ENCODE peak calls at places on chromosome X, in five cellular contexts. One of them, this sample, is unnamed.

GRCh38 chrX:23271011-23271410 is 63.6 kb upstream of the PTCHD1 start:
- DNase-seq in trophoblast cell: no peak
- DNase-seq in SK-N-SH: no peak
- DNase-seq in GM23248: no peak
- DNase-seq in fibroblast of lung: no peak
- DNase-seq in this sample: no peak

GRCh38 chrX:63275127-63275526 is 76.0 kb downstream of the SPIN4 start:
- DNase-seq in trophoblast cell: peak
- DNase-seq in SK-N-SH: peak
- DNase-seq in GM23248: peak
- DNase-seq in fibroblast of lung: no peak
- DNase-seq in this sample: peak

GRCh38 chrX:123976671-123977316 is 15.3 kb downstream of the STAG2 start:
- DNase-seq in trophoblast cell: no peak
- DNase-seq in SK-N-SH: peak
- DNase-seq in GM23248: peak
- DNase-seq in fibroblast of lung: peak
- DNase-seq in this sample: peak

GRCh38 chrX:51837926-51838325 is 55.5 kb upstream of the MAGED1 start:
- DNase-seq in trophoblast cell: no peak
- DNase-seq in SK-N-SH: peak
- DNase-seq in GM23248: peak
- DNase-seq in fibroblast of lung: peak
- DNase-seq in this sample: no peak

GRCh38 chrX:76453737-76454406 is 26.4 kb downstream of the MAGEE1 start:
- DNase-seq in trophoblast cell: no peak
- DNase-seq in SK-N-SH: no peak
- DNase-seq in GM23248: no peak
- DNase-seq in fibroblast of lung: no peak
- DNase-seq in this sample: peak

GRCh38 chrX:71671043-71671829 is 3.9 kb downstream of the LOC101059915 start:
- DNase-seq in trophoblast cell: no peak
- DNase-seq in SK-N-SH: no peak
- DNase-seq in GM23248: no peak
- DNase-seq in fibroblast of lung: no peak
- DNase-seq in this sample: no peak

GRCh38 chrX:109714340-109714958 is 18.6 kb downstream of the ACSL4 start:
- DNase-seq in trophoblast cell: peak
- DNase-seq in SK-N-SH: no peak
- DNase-seq in GM23248: peak
- DNase-seq in fibroblast of lung: peak
- DNase-seq in this sample: no peak

GRCh38 chrX:136646602-136647239 is 1.2 kb upstream of the CD40LG start:
- DNase-seq in trophoblast cell: no peak
- DNase-seq in SK-N-SH: no peak
- DNase-seq in GM23248: no peak
- DNase-seq in fibroblast of lung: no peak
- DNase-seq in this sample: no peak

GRCh38 chrX:10971176-10971575 is 140.0 kb upstream of the HCCS start:
- DNase-seq in trophoblast cell: no peak
- DNase-seq in SK-N-SH: no peak
- DNase-seq in GM23248: no peak
- DNase-seq in fibroblast of lung: peak
- DNase-seq in this sample: no peak

GRCh38 chrX:105820247-105820646 is 2.1 kb upstream of the NRK start:
- DNase-seq in trophoblast cell: no peak
- DNase-seq in SK-N-SH: no peak
- DNase-seq in GM23248: no peak
- DNase-seq in fibroblast of lung: no peak
- DNase-seq in this sample: peak

GRCh38 chrX:7024850-7025249 is 122.7 kb upstream of the STS start:
- DNase-seq in trophoblast cell: no peak
- DNase-seq in SK-N-SH: no peak
- DNase-seq in GM23248: no peak
- DNase-seq in fibroblast of lung: no peak
- DNase-seq in this sample: no peak

GRCh38 chrX:33339219-33339618 is 127.9 kb upstream of the DMD start:
- DNase-seq in trophoblast cell: no peak
- DNase-seq in SK-N-SH: no peak
- DNase-seq in GM23248: no peak
- DNase-seq in fibroblast of lung: peak
- DNase-seq in this sample: peak

GRCh38 chrX:9071031-9071650 is 37.2 kb upstream of the FAM9B start:
- DNase-seq in trophoblast cell: no peak
- DNase-seq in SK-N-SH: no peak
- DNase-seq in GM23248: peak
- DNase-seq in fibroblast of lung: no peak
- DNase-seq in this sample: no peak

GRCh38 chrX:132704769-132705168 is 215.9 kb upstream of the MBNL3 start:
- DNase-seq in trophoblast cell: no peak
- DNase-seq in SK-N-SH: no peak
- DNase-seq in GM23248: no peak
- DNase-seq in fibroblast of lung: no peak
- DNase-seq in this sample: peak

GRCh38 chrX:71144651-71145050 is at the start of gene NLGN3:
- DNase-seq in trophoblast cell: no peak
- DNase-seq in SK-N-SH: peak
- DNase-seq in GM23248: peak
- DNase-seq in fibroblast of lung: peak
- DNase-seq in this sample: peak

GRCh38 chrX:3384330-3384729 is 37.9 kb upstream of the MXRA5 start:
- DNase-seq in trophoblast cell: no peak
- DNase-seq in SK-N-SH: no peak
- DNase-seq in GM23248: peak
- DNase-seq in fibroblast of lung: no peak
- DNase-seq in this sample: peak

GRCh38 chrX:19064175-19064574 is 58.1 kb downstream of the ADGRG2 start:
- DNase-seq in trophoblast cell: no peak
- DNase-seq in SK-N-SH: no peak
- DNase-seq in GM23248: no peak
- DNase-seq in fibroblast of lung: peak
- DNase-seq in this sample: peak

GRCh38 chrX:154444001-154444754 is at the start of gene FAM50A:
- DNase-seq in trophoblast cell: peak
- DNase-seq in SK-N-SH: peak
- DNase-seq in GM23248: peak
- DNase-seq in fibroblast of lung: peak
- DNase-seq in this sample: peak

GRCh38 chrX:152842772-152843338 is 12.0 kb downstream of the NSDHL start:
- DNase-seq in trophoblast cell: no peak
- DNase-seq in SK-N-SH: no peak
- DNase-seq in GM23248: no peak
- DNase-seq in fibroblast of lung: no peak
- DNase-seq in this sample: no peak

GRCh38 chrX:107678957-107679740 is 50.8 kb downstream of the PRPS1 start:
- DNase-seq in trophoblast cell: no peak
- DNase-seq in SK-N-SH: no peak
- DNase-seq in GM23248: peak
- DNase-seq in fibroblast of lung: peak
- DNase-seq in this sample: no peak

GRCh38 chrX:154412468-154412867 is 1.1 kb downstream of the TAFAZZIN start:
- DNase-seq in trophoblast cell: no peak
- DNase-seq in SK-N-SH: peak
- DNase-seq in GM23248: peak
- DNase-seq in fibroblast of lung: no peak
- DNase-seq in this sample: no peak

GRCh38 chrX:11499076-11500044 is 166.4 kb downstream of the ARHGAP6 start:
- DNase-seq in trophoblast cell: no peak
- DNase-seq in SK-N-SH: no peak
- DNase-seq in GM23248: peak
- DNase-seq in fibroblast of lung: peak
- DNase-seq in this sample: no peak

GRCh38 chrX:100931925-100932285 is 3.2 kb upstream of the XKRX start:
- DNase-seq in trophoblast cell: no peak
- DNase-seq in SK-N-SH: no peak
- DNase-seq in GM23248: no peak
- DNase-seq in fibroblast of lung: no peak
- DNase-seq in this sample: no peak

GRCh38 chrX:72003811-72004750 is 93.4 kb downstream of the NHSL2 start:
- DNase-seq in trophoblast cell: no peak
- DNase-seq in SK-N-SH: peak
- DNase-seq in GM23248: peak
- DNase-seq in fibroblast of lung: no peak
- DNase-seq in this sample: peak

GRCh38 chrX:136171420-136171819 is 24.1 kb downstream of the FHL1 start:
- DNase-seq in trophoblast cell: no peak
- DNase-seq in SK-N-SH: no peak
- DNase-seq in GM23248: no peak
- DNase-seq in fibroblast of lung: no peak
- DNase-seq in this sample: peak

GRCh38 chrX:73262991-73263390 is 48.3 kb upstream of the NAP1L2 start:
- DNase-seq in trophoblast cell: no peak
- DNase-seq in SK-N-SH: peak
- DNase-seq in GM23248: peak
- DNase-seq in fibroblast of lung: no peak
- DNase-seq in this sample: peak

DNA sequence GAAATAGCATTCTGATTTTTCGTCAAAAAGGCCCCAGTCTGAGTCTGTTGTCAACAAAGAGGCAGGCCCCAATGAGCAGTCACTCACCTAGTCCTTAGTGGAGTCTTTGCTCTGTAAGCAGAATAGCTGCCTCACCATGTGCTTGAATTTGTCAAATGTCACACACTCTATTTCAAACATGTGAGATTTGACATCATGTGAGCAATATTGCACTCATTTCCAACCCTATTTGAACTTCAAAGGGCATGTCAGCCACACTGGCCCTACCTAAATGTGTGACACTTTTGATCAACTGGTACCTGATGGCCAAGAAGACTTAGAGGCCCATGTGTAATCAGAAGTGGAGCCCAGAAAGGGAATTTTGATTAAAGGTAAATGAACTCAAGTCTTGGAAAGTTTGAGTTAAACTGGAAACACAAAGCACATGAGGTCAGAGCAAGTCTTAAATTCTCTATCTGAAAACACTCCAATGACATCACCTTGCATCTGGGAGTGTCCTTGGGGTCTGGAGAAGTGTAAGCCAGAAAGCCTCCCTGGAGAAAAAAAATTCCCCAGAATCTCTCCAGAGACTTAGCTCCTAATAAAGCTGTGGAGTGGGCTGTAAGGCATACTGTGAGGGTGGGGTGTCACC is 59.5 kb upstream of the PLAC1 start:
- DNase-seq in trophoblast cell: no peak
- DNase-seq in SK-N-SH: no peak
- DNase-seq in GM23248: peak
- DNase-seq in fibroblast of lung: no peak
- DNase-seq in this sample: no peak
- H3K4me2 ChIP-seq in trophoblast cell: peak
- H3K4me2 ChIP-seq in SK-N-SH: peak
- H3K4me2 ChIP-seq in GM23248: no peak
- H3K4me2 ChIP-seq in fibroblast of lung: no peak
- H3K4me2 ChIP-seq in this sample: no peak

GRCh38 chrX:39337461-39337860 is 536.2 kb downstream of the MID1IP1 start:
- DNase-seq in trophoblast cell: no peak
- DNase-seq in SK-N-SH: no peak
- DNase-seq in GM23248: no peak
- DNase-seq in fibroblast of lung: no peak
- DNase-seq in this sample: no peak

GRCh38 chrX:39335447-39336235 is 534.4 kb downstream of the MID1IP1 start:
- DNase-seq in trophoblast cell: no peak
- DNase-seq in SK-N-SH: no peak
- DNase-seq in GM23248: no peak
- DNase-seq in fibroblast of lung: no peak
- DNase-seq in this sample: no peak

GRCh38 chrX:39331062-39331704 is 529.9 kb downstream of the MID1IP1 start:
- DNase-seq in trophoblast cell: no peak
- DNase-seq in SK-N-SH: no peak
- DNase-seq in GM23248: no peak
- DNase-seq in fibroblast of lung: no peak
- DNase-seq in this sample: no peak

GRCh38 chrX:39338583-39338982 is 537.3 kb downstream of the MID1IP1 start:
- DNase-seq in trophoblast cell: no peak
- DNase-seq in SK-N-SH: no peak
- DNase-seq in GM23248: no peak
- DNase-seq in fibroblast of lung: no peak
- DNase-seq in this sample: no peak

DNA sequence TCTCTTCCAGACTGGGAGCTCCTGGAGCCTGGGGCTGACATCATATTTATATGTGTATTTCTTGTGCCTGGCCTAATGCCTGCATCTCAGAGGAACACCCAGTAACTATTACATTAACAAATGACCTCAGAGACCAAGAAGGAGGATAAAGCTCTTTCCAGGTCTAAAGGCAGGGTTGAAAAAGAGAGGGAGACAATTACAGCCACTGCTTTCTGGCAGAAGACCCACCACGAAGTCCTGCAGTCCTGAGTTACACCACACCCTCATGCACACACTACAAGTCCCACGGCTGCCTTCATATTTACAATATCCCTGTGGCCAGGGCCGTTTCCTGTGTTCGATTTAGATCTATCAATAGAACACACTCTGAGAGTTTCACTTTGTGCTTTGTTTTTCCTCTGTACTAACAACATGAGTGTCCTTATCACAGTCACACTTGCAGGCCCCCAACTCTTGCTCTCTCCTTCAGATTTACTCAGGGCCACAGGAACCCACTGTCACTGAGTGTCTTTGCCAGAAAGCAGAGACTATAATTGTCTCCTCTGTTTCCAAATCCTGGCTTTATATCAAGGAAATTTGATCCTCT is 535.5 kb downstream of the MID1IP1 start:
- DNase-seq in trophoblast cell: no peak
- DNase-seq in SK-N-SH: no peak
- DNase-seq in GM23248: peak
- DNase-seq in fibroblast of lung: peak
- DNase-seq in this sample: no peak
- H3K4me2 ChIP-seq in trophoblast cell: no peak
- H3K4me2 ChIP-seq in SK-N-SH: no peak
- H3K4me2 ChIP-seq in GM23248: no peak
- H3K4me2 ChIP-seq in fibroblast of lung: no peak
- H3K4me2 ChIP-seq in this sample: no peak

DNA sequence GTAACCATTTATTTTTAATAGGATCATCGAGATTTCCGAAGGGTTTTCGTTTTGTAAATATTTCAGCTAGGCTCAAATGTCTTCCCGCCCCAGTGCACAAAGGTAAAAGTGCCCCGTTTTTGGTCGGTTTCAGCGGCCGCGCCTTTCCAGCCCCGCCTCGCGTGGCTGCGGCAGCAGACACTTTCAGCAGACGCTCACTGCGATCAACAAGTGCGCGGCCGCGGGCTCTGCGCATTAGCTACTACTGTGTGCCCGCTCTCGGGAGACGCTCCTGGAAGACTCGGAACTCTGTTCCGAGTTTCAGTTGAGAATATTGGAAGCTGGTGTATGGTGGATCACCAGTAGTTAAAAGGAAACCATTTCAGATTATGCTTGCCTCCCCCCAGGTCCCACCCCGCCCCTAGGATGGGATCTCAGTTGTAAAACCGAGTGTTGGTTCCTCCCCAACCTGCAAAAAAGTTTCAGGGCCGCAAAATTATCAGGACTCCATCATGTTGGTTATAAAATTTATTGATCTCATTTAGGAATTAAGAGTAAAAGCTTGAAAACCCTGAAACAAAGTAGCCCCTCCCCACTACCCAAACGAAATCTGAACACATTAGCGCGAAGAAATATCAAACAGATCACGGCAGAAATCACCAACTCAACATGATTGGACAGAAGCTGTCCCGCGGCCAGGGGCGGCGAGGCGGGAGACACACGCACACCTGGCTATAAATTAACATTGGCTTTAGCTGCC is 2.2 kb downstream of the SOX3 start:
- DNase-seq in trophoblast cell: no peak
- DNase-seq in SK-N-SH: peak
- DNase-seq in GM23248: peak
- DNase-seq in fibroblast of lung: no peak
- DNase-seq in this sample: peak
- H3K4me2 ChIP-seq in trophoblast cell: peak
- H3K4me2 ChIP-seq in SK-N-SH: peak
- H3K4me2 ChIP-seq in GM23248: no peak
- H3K4me2 ChIP-seq in fibroblast of lung: no peak
- H3K4me2 ChIP-seq in this sample: no peak

GRCh38 chrX:150697641-150698040 is 4.4 kb downstream of the MTMR1 start:
- DNase-seq in trophoblast cell: peak
- DNase-seq in SK-N-SH: no peak
- DNase-seq in GM23248: no peak
- DNase-seq in fibroblast of lung: no peak
- DNase-seq in this sample: no peak
- H3K4me2 ChIP-seq in trophoblast cell: no peak
- H3K4me2 ChIP-seq in SK-N-SH: no peak
- H3K4me2 ChIP-seq in GM23248: no peak
- H3K4me2 ChIP-seq in fibroblast of lung: no peak
- H3K4me2 ChIP-seq in this sample: no peak

This sample was measured in mesendoderm.